ENCODE peak calls at places on chromosomes 11 and 22, in five cellular contexts. C is A172, H is esophagus squamous epithelium, J is cardiac muscle cell, X is progenitor cell of endocrine pancreas. W is an unnamed sample.

GRCh38 chr11:111253630-111254029 is 8.1 kb downstream of the POU2AF2 start:
- DNase-seq in C (no peak), H (no peak), J (no peak), X (no peak), W (no peak)

GRCh38 chr11:18495703-18496102 is 31.0 kb downstream of the TSG101 start:
- DNase-seq in C (no peak), H (no peak), J (no peak), X (no peak), W (no peak)

GRCh38 chr22:32758866-32759385 is 42.6 kb upstream of the TIMP3 start:
- DNase-seq in C (no peak), H (no peak), J (no peak), X (no peak), W (no peak)

GRCh38 chr22:42645938-42646568 is 3.1 kb downstream of the CYB5R3 start:
- DNase-seq in C (no peak), H (no peak), J (no peak), X (no peak), W (no peak)

GRCh38 chr11:60942970-60943565 is 8.9 kb downstream of the SLC15A3 start:
- DNase-seq in C (no peak), H (no peak), J (no peak), X (no peak), W (no peak)

GRCh38 chr22:42921301-42921700 is 64.2 kb upstream of the ARFGAP3 start:
- DNase-seq in C (no peak), H (no peak), J (no peak), X (no peak), W (no peak)

GRCh38 chr11:34162856-34163255 is 57.4 kb downstream of the NAT10 start:
- DNase-seq in C (no peak), H (no peak), J (no peak), X (no peak), W (no peak)

GRCh38 chr11:22430286-22430685 is 92.1 kb downstream of the SLC17A6 start:
- DNase-seq in C (no peak), H (no peak), J (no peak), X (no peak), W (no peak)